ENCODE peak calls at places on chromosome 1, in nine cellular contexts. One of them, this sample, is unnamed. For H3K4me1, the result is how much of the 10 kb centered on the place peaks cover.

GRCh38 chr1:153628638-153629342 is 556 bp downstream of the S100A1 start:
- DNase-seq in fibroblast of lung: no peak
- DNase-seq in thyroid gland: no peak
- DNase-seq in heart right ventricle: no peak
- DNase-seq in right atrium auricular region: no peak
- DNase-seq in iPS DF 6.9: no peak
- DNase-seq in kidney: peak
- DNase-seq in uterus: no peak
- DNase-seq in right cardiac atrium: peak
- DNase-seq in this sample: no peak

GRCh38 chr1:34127006-34128000 is 37.7 kb downstream of the CSMD2 start:
- DNase-seq in iPS DF 6.9: no peak
- DNase-seq in right cardiac atrium: no peak
- DNase-seq in right atrium auricular region: peak
- DNase-seq in thyroid gland: no peak
- DNase-seq in uterus: no peak
- DNase-seq in kidney: no peak
- DNase-seq in fibroblast of lung: no peak
- DNase-seq in heart right ventricle: no peak
- DNase-seq in this sample: no peak

GRCh38 chr1:9388628-9389184 is 96.0 kb downstream of the SPSB1 start:
- DNase-seq in kidney: no peak
- DNase-seq in fibroblast of lung: peak
- DNase-seq in thyroid gland: no peak
- DNase-seq in heart right ventricle: peak
- DNase-seq in uterus: no peak
- DNase-seq in iPS DF 6.9: no peak
- DNase-seq in right atrium auricular region: no peak
- DNase-seq in right cardiac atrium: no peak
- DNase-seq in this sample: no peak

GRCh38 chr1:241677171-241677570 is 25.1 kb downstream of the WDR64 start:
- DNase-seq in thyroid gland: no peak
- DNase-seq in kidney: no peak
- DNase-seq in heart right ventricle: no peak
- DNase-seq in uterus: no peak
- DNase-seq in right cardiac atrium: no peak
- DNase-seq in fibroblast of lung: no peak
- DNase-seq in iPS DF 6.9: no peak
- DNase-seq in right atrium auricular region: no peak
- DNase-seq in this sample: no peak

GRCh38 chr1:208564466-208564865 is 320.3 kb upstream of the PLXNA2 start:
- DNase-seq in right atrium auricular region: no peak
- DNase-seq in heart right ventricle: no peak
- DNase-seq in kidney: no peak
- DNase-seq in iPS DF 6.9: no peak
- DNase-seq in fibroblast of lung: no peak
- DNase-seq in right cardiac atrium: no peak
- DNase-seq in uterus: no peak
- DNase-seq in thyroid gland: no peak
- DNase-seq in this sample: no peak

GRCh38 chr1:78606274-78606673 is 14.0 kb upstream of the IFI44L start:
- DNase-seq in heart right ventricle: no peak
- DNase-seq in thyroid gland: no peak
- DNase-seq in right atrium auricular region: no peak
- DNase-seq in right cardiac atrium: no peak
- DNase-seq in iPS DF 6.9: no peak
- DNase-seq in fibroblast of lung: no peak
- DNase-seq in uterus: no peak
- DNase-seq in kidney: no peak
- DNase-seq in this sample: no peak

GRCh38 chr1:38800720-38801671 is 58.6 kb downstream of the RRAGC start:
- DNase-seq in uterus: no peak
- DNase-seq in kidney: no peak
- DNase-seq in thyroid gland: no peak
- DNase-seq in iPS DF 6.9: no peak
- DNase-seq in heart right ventricle: no peak
- DNase-seq in fibroblast of lung: no peak
- DNase-seq in right cardiac atrium: no peak
- DNase-seq in right atrium auricular region: no peak
- DNase-seq in this sample: no peak

GRCh38 chr1:191306916-191307315 is 829.3 kb upstream of the BRINP3 start:
- DNase-seq in thyroid gland: no peak
- DNase-seq in uterus: no peak
- DNase-seq in heart right ventricle: no peak
- DNase-seq in right atrium auricular region: no peak
- DNase-seq in fibroblast of lung: no peak
- DNase-seq in right cardiac atrium: peak
- DNase-seq in kidney: no peak
- DNase-seq in iPS DF 6.9: no peak
- DNase-seq in this sample: no peak

GRCh38 chr1:207811920-207812720 is 60.3 kb downstream of the CD46 start:
- DNase-seq in fibroblast of lung: no peak
- DNase-seq in thyroid gland: peak
- DNase-seq in kidney: peak
- DNase-seq in right atrium auricular region: peak
- DNase-seq in heart right ventricle: no peak
- DNase-seq in right cardiac atrium: peak
- DNase-seq in uterus: peak
- DNase-seq in iPS DF 6.9: no peak
- DNase-seq in this sample: no peak

GRCh38 chr1:30778156-30778978 is 20.8 kb upstream of the LAPTM5 start:
- DNase-seq in heart right ventricle: no peak
- DNase-seq in right cardiac atrium: peak
- DNase-seq in fibroblast of lung: peak
- DNase-seq in kidney: peak
- DNase-seq in iPS DF 6.9: no peak
- DNase-seq in right atrium auricular region: no peak
- DNase-seq in thyroid gland: peak
- DNase-seq in uterus: no peak
- DNase-seq in this sample: peak

GRCh38 chr1:153541641-153542569 is 1.2 kb upstream of the S100A5 start:
- DNase-seq in iPS DF 6.9: no peak
- DNase-seq in thyroid gland: peak
- DNase-seq in kidney: peak
- DNase-seq in right cardiac atrium: no peak
- DNase-seq in heart right ventricle: no peak
- DNase-seq in right atrium auricular region: no peak
- DNase-seq in fibroblast of lung: no peak
- DNase-seq in uterus: no peak
- DNase-seq in this sample: peak

GRCh38 chr1:152448496-152448895 is 34.4 kb upstream of the CRNN start:
- DNase-seq in heart right ventricle: no peak
- DNase-seq in iPS DF 6.9: no peak
- DNase-seq in fibroblast of lung: no peak
- DNase-seq in uterus: no peak
- DNase-seq in right cardiac atrium: no peak
- DNase-seq in kidney: no peak
- DNase-seq in thyroid gland: no peak
- DNase-seq in right atrium auricular region: no peak
- DNase-seq in this sample: no peak

GRCh38 chr1:206451146-206451545 is 19.1 kb upstream of the IKBKE start:
- DNase-seq in right atrium auricular region: no peak
- DNase-seq in heart right ventricle: no peak
- DNase-seq in uterus: no peak
- DNase-seq in fibroblast of lung: no peak
- DNase-seq in iPS DF 6.9: no peak
- DNase-seq in kidney: no peak
- DNase-seq in right cardiac atrium: no peak
- DNase-seq in thyroid gland: no peak
- DNase-seq in this sample: no peak

GRCh38 chr1:13543451-13543911 is 29.7 kb upstream of the LRRC38 start:
- DNase-seq in iPS DF 6.9: no peak
- DNase-seq in heart right ventricle: peak
- DNase-seq in fibroblast of lung: no peak
- DNase-seq in right cardiac atrium: peak
- DNase-seq in thyroid gland: no peak
- DNase-seq in kidney: no peak
- DNase-seq in right atrium auricular region: no peak
- DNase-seq in uterus: no peak
- DNase-seq in this sample: no peak

GRCh38 chr1:99589186-99589636 is 56.7 kb upstream of the PALMD start:
- DNase-seq in heart right ventricle: no peak
- DNase-seq in thyroid gland: no peak
- DNase-seq in uterus: no peak
- DNase-seq in iPS DF 6.9: no peak
- DNase-seq in right cardiac atrium: no peak
- DNase-seq in kidney: no peak
- DNase-seq in right atrium auricular region: no peak
- DNase-seq in fibroblast of lung: no peak
- DNase-seq in this sample: no peak

GRCh38 chr1:45015683-45016082 is 3.6 kb downstream of the UROD start:
- DNase-seq in right cardiac atrium: no peak
- DNase-seq in kidney: no peak
- DNase-seq in heart right ventricle: no peak
- DNase-seq in iPS DF 6.9: no peak
- DNase-seq in fibroblast of lung: no peak
- DNase-seq in thyroid gland: no peak
- DNase-seq in uterus: no peak
- DNase-seq in right atrium auricular region: no peak
- DNase-seq in this sample: no peak

GRCh38 chr1:62111084-62111483 is 83.6 kb upstream of the L1TD1 start:
- DNase-seq in fibroblast of lung: no peak
- DNase-seq in uterus: no peak
- DNase-seq in iPS DF 6.9: no peak
- DNase-seq in thyroid gland: no peak
- DNase-seq in kidney: no peak
- DNase-seq in right cardiac atrium: no peak
- DNase-seq in right atrium auricular region: no peak
- DNase-seq in heart right ventricle: no peak
- DNase-seq in this sample: no peak
- H3K4me1 ChIP-seq in fibroblast of lung: under half
- H3K4me1 ChIP-seq in uterus: under half
- H3K4me1 ChIP-seq in iPS DF 6.9: under half
- H3K4me1 ChIP-seq in thyroid gland: under half
- H3K4me1 ChIP-seq in kidney: under half
- H3K4me1 ChIP-seq in right cardiac atrium: under half
- H3K4me1 ChIP-seq in right atrium auricular region: under half
- H3K4me1 ChIP-seq in heart right ventricle: under half
- H3K4me1 ChIP-seq in this sample: under half

GRCh38 chr1:2271841-2272655 is 43.9 kb downstream of the SKI start:
- DNase-seq in fibroblast of lung: no peak
- DNase-seq in right cardiac atrium: peak
- DNase-seq in kidney: peak
- DNase-seq in right atrium auricular region: no peak
- DNase-seq in iPS DF 6.9: no peak
- DNase-seq in thyroid gland: no peak
- DNase-seq in uterus: no peak
- DNase-seq in heart right ventricle: peak
- DNase-seq in this sample: no peak

GRCh38 chr1:2271134-2271785 is 43.1 kb downstream of the SKI start:
- DNase-seq in kidney: peak
- DNase-seq in fibroblast of lung: no peak
- DNase-seq in iPS DF 6.9: no peak
- DNase-seq in thyroid gland: no peak
- DNase-seq in right cardiac atrium: peak
- DNase-seq in heart right ventricle: peak
- DNase-seq in uterus: no peak
- DNase-seq in right atrium auricular region: no peak
- DNase-seq in this sample: no peak

GRCh38 chr1:2274231-2274967 is 46.3 kb downstream of the SKI start:
- DNase-seq in uterus: no peak
- DNase-seq in heart right ventricle: no peak
- DNase-seq in thyroid gland: no peak
- DNase-seq in iPS DF 6.9: no peak
- DNase-seq in fibroblast of lung: no peak
- DNase-seq in right atrium auricular region: no peak
- DNase-seq in kidney: peak
- DNase-seq in right cardiac atrium: peak
- DNase-seq in this sample: no peak

GRCh38 chr1:2273401-2274090 is 45.4 kb downstream of the SKI start:
- DNase-seq in thyroid gland: peak
- DNase-seq in uterus: no peak
- DNase-seq in right cardiac atrium: peak
- DNase-seq in right atrium auricular region: no peak
- DNase-seq in heart right ventricle: peak
- DNase-seq in kidney: peak
- DNase-seq in iPS DF 6.9: no peak
- DNase-seq in fibroblast of lung: no peak
- DNase-seq in this sample: no peak

GRCh38 chr1:2272686-2273400 is 44.7 kb downstream of the SKI start:
- DNase-seq in thyroid gland: no peak
- DNase-seq in right cardiac atrium: peak
- DNase-seq in uterus: no peak
- DNase-seq in right atrium auricular region: no peak
- DNase-seq in heart right ventricle: no peak
- DNase-seq in fibroblast of lung: no peak
- DNase-seq in iPS DF 6.9: no peak
- DNase-seq in kidney: peak
- DNase-seq in this sample: no peak
- H3K4me1 ChIP-seq in thyroid gland: half or more
- H3K4me1 ChIP-seq in right cardiac atrium: half or more
- H3K4me1 ChIP-seq in uterus: half or more
- H3K4me1 ChIP-seq in right atrium auricular region: under half
- H3K4me1 ChIP-seq in heart right ventricle: half or more
- H3K4me1 ChIP-seq in fibroblast of lung: under half
- H3K4me1 ChIP-seq in iPS DF 6.9: under half
- H3K4me1 ChIP-seq in kidney: half or more
- H3K4me1 ChIP-seq in this sample: under half

DNA sequence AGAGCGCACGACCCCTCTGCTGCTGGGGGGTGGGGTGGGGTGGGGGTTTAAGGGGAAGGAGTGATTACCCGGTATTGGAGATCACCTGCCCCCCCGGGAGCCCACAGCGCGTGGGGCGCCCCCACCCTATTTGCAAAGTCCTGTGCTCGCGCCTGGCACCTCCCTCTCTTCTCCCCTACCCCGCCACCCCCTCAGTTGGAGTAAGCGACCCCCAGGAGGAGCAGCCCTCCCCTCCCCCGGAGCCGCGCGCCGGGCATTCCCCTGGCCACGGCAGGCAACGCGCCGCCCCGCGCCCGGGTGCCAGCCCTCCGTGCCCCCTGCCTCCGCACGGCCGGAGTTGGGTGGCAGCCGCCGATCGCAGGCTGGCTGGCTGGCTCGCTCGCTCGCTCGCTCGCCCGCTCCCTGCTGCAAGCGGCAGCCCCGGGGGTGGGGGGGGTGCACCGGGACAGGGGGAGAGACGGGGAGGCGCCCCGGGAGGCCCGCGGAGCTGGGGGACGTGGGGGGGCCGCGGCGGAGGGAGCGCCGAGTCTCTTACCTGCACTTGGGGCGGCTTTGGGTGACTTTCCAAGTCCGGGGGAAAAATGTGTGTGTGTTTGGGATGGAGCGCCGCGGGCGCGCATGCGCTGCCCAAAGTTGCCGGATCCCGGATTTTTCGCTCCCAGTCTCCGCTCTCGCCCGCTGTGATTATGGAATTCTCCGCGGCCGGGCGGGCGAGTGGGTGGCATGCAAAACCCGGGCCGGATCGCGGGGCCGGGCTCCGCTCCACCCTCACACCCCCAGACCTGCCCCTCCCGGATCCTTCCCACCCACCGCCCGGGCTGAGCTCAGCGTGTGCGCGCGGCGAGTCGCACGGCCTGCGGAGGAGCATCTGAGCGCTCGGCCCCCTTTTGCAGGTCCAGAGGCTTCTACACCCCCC is at the start of gene CASZ1:
- DNase-seq in right atrium auricular region: peak
- DNase-seq in fibroblast of lung: peak
- DNase-seq in iPS DF 6.9: peak
- DNase-seq in heart right ventricle: peak
- DNase-seq in thyroid gland: peak
- DNase-seq in uterus: peak
- DNase-seq in kidney: peak
- DNase-seq in right cardiac atrium: peak
- DNase-seq in this sample: no peak
- H3K4me1 ChIP-seq in right atrium auricular region: under half
- H3K4me1 ChIP-seq in fibroblast of lung: under half
- H3K4me1 ChIP-seq in iPS DF 6.9: under half
- H3K4me1 ChIP-seq in heart right ventricle: under half
- H3K4me1 ChIP-seq in thyroid gland: under half
- H3K4me1 ChIP-seq in uterus: under half
- H3K4me1 ChIP-seq in kidney: under half
- H3K4me1 ChIP-seq in right cardiac atrium: under half
- H3K4me1 ChIP-seq in this sample: under half

GRCh38 chr1:145959957-145960467 is 2.2 kb upstream of the LIX1L start:
- DNase-seq in right atrium auricular region: no peak
- DNase-seq in uterus: no peak
- DNase-seq in thyroid gland: no peak
- DNase-seq in right cardiac atrium: no peak
- DNase-seq in fibroblast of lung: no peak
- DNase-seq in iPS DF 6.9: no peak
- DNase-seq in heart right ventricle: no peak
- DNase-seq in kidney: no peak
- DNase-seq in this sample: no peak
- H3K4me1 ChIP-seq in right atrium auricular region: under half
- H3K4me1 ChIP-seq in uterus: under half
- H3K4me1 ChIP-seq in thyroid gland: under half
- H3K4me1 ChIP-seq in right cardiac atrium: under half
- H3K4me1 ChIP-seq in fibroblast of lung: under half
- H3K4me1 ChIP-seq in iPS DF 6.9: under half
- H3K4me1 ChIP-seq in heart right ventricle: half or more
- H3K4me1 ChIP-seq in kidney: under half
- H3K4me1 ChIP-seq in this sample: under half

This sample was measured in RWPE2.